ENCODE peak calls at places on chromosomes 2 and 18, in nine cellular contexts. O, G, Z, Y, J, L, V, X and W are unnamed samples.

GRCh38 chr2:9112079-9112721 is 94.4 kb upstream of the ASAP2 start:
- DNase-seq in O (no peak), G (peak; percentile 67), Z (no peak), Y (no peak), J (no peak), L (peak; percentile 18), V (peak; percentile 65), X (no peak), W (no peak)

GRCh38 chr2:10835052-10835970 is 22.7 kb upstream of the PDIA6 start:
- DNase-seq in O (peak; percentile 97), G (no peak), Z (peak; percentile 89), Y (peak; percentile 87), J (peak; percentile 98), L (peak; percentile 72), V (peak; percentile 82), X (peak; percentile 75), W (peak; percentile 85)

GRCh38 chr18:24602156-24602555 is 141.7 kb downstream of the HRH4 start:
- DNase-seq in O (no peak), G (no peak), Z (no peak), Y (no peak), J (no peak), L (no peak), V (no peak), X (no peak), W (no peak)

GRCh38 chr18:11862468-11863137 is 11.4 kb downstream of the CHMP1B start:
- DNase-seq in O (no peak), G (no peak), Z (no peak), Y (no peak), J (peak; percentile 28), L (no peak), V (no peak), X (no peak), W (no peak)

GRCh38 chr2:109139844-109140396 is 10.9 kb downstream of the SH3RF3 start:
- DNase-seq in O (no peak), G (no peak), Z (no peak), Y (no peak), J (no peak), L (no peak), V (no peak), X (no peak), W (no peak)

GRCh38 chr2:28544915-28545589 is 49.2 kb downstream of the PLB1 start:
- DNase-seq in O (no peak), G (no peak), Z (no peak), Y (no peak), J (no peak), L (no peak), V (no peak), X (peak; percentile 21), W (peak; percentile 85)

GRCh38 chr18:44497294-44497693 is 183.4 kb upstream of the SETBP1 start:
- DNase-seq in O (no peak), G (no peak), Z (no peak), Y (no peak), J (no peak), L (no peak), V (no peak), X (no peak), W (no peak)

GRCh38 chr18:9952633-9953416 is 39.0 kb downstream of the VAPA start:
- DNase-seq in O (no peak), G (no peak), Z (no peak), Y (no peak), J (no peak), L (no peak), V (no peak), X (no peak), W (no peak)

GRCh38 chr18:57469884-57470283 is 34.7 kb downstream of the ONECUT2 start:
- DNase-seq in O (no peak), G (no peak), Z (no peak), Y (no peak), J (no peak), L (no peak), V (no peak), X (no peak), W (no peak)

GRCh38 chr18:33951031-33951430 is 273.7 kb downstream of the NOL4 start:
- DNase-seq in O (no peak), G (no peak), Z (no peak), Y (no peak), J (no peak), L (no peak), V (no peak), X (no peak), W (no peak)

GRCh38 chr2:47541848-47542450 is 139.0 kb downstream of the MSH2 start:
- DNase-seq in O (no peak), G (no peak), Z (peak; percentile 20), Y (no peak), J (no peak), L (no peak), V (no peak), X (no peak), W (no peak)

GRCh38 chr2:192286093-192286701 is 91.5 kb upstream of the TMEFF2 start:
- DNase-seq in O (no peak), G (peak; percentile 28), Z (no peak), Y (no peak), J (no peak), L (peak; percentile 53), V (peak; percentile 53), X (peak; percentile 14), W (peak; percentile 54)

GRCh38 chr18:64444819-64445218 is 295.9 kb upstream of the LINC00305 start:
- DNase-seq in O (no peak), G (no peak), Z (no peak), Y (no peak), J (no peak), L (no peak), V (no peak), X (no peak), W (no peak)

GRCh38 chr2:208266641-208267335 is 733 bp downstream of the PIKFYVE start:
- DNase-seq in O (no peak), G (no peak), Z (no peak), Y (no peak), J (no peak), L (no peak), V (no peak), X (no peak), W (peak; percentile 44)

GRCh38 chr2:109174214-109174613 is 45.2 kb downstream of the SH3RF3 start:
- DNase-seq in O (no peak), G (no peak), Z (no peak), Y (no peak), J (no peak), L (no peak), V (no peak), X (no peak), W (no peak)

GRCh38 chr2:101307950-101308431 is 510 bp downstream of the RNF149 start:
- DNase-seq in O (peak; percentile 72), G (no peak), Z (no peak), Y (peak; percentile 31), J (peak; percentile 75), L (peak; percentile 41), V (peak; percentile 15), X (peak; percentile 49), W (peak; percentile 31)

GRCh38 chr2:22800422-22800821 is 584.6 kb upstream of the KLHL29 start:
- DNase-seq in O (peak; percentile 19), G (no peak), Z (no peak), Y (no peak), J (peak; percentile 45), L (no peak), V (no peak), X (no peak), W (no peak)

GRCh38 chr18:51235011-51235789 is 37.7 kb upstream of the MEX3C start:
- DNase-seq in O (peak; percentile 8), G (no peak), Z (no peak), Y (no peak), J (peak; percentile 53), L (no peak), V (peak; percentile 48), X (peak; percentile 35), W (no peak)

GRCh38 chr18:37395631-37396030 is 170.0 kb downstream of the CELF4 start:
- DNase-seq in O (no peak), G (no peak), Z (no peak), Y (no peak), J (no peak), L (no peak), V (no peak), X (no peak), W (no peak)

GRCh38 chr18:37393221-37393828 is 172.3 kb downstream of the CELF4 start:
- DNase-seq in O (peak; percentile 73), G (no peak), Z (no peak), Y (no peak), J (peak; percentile 55), L (no peak), V (no peak), X (no peak), W (no peak)

GRCh38 chr18:37393945-37394609 is 171.5 kb downstream of the CELF4 start:
- DNase-seq in O (peak; percentile 99), G (peak; percentile 63), Z (peak; percentile 80), Y (peak; percentile 32), J (peak; percentile 97), L (peak; percentile 85), V (peak; percentile 10), X (peak; percentile 26), W (peak; percentile 60)

GRCh38 chr18:37395138-37395537 is 170.5 kb downstream of the CELF4 start:
- DNase-seq in O (no peak), G (no peak), Z (no peak), Y (no peak), J (no peak), L (no peak), V (no peak), X (no peak), W (no peak)

GRCh38 chr18:37394610-37394965 is 171.0 kb downstream of the CELF4 start:
- DNase-seq in O (no peak), G (no peak), Z (no peak), Y (no peak), J (no peak), L (no peak), V (no peak), X (no peak), W (no peak)
- H3K4me3 ChIP-seq in O (peak overlapping the region; percentile 43), G (no peak overlapping the region), Z (no peak overlapping the region), Y (no peak overlapping the region), J (no peak overlapping the region), L (no peak overlapping the region), V (no peak overlapping the region), X (no peak overlapping the region), W (no peak overlapping the region)

DNA sequence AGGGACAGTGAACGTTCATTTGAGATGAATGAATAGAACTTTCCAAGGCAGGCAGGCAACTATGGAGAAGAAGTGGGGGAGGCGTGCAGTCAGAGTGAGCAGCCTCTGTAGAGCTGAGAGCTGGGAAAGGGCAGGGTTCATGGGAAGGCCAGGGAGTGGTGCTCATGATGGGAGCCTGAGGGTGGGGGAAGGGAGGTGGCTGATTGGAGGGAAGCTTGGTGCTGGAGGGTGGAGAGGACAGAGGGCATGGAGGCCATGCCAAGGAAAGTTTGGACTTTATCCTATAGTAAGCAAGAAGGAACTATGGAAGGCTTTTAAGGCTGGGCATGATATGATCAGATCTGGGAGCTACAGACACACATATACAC is 47.6 kb upstream of the LGALSL start:
- DNase-seq in O (no peak), G (no peak), Z (no peak), Y (no peak), J (no peak), L (no peak), V (peak; percentile 29), X (no peak), W (no peak)
- H3K4me3 ChIP-seq in O (no peak overlapping the region), G (no peak overlapping the region), Z (no peak overlapping the region), Y (no peak overlapping the region), J (no peak overlapping the region), L (no peak overlapping the region), V (no peak overlapping the region), X (no peak overlapping the region), W (no peak overlapping the region)

GRCh38 chr2:171522057-171522803 is at the start of gene CYBRD1:
- DNase-seq in O (peak; percentile 77), G (peak; percentile 59), Z (peak; percentile 94), Y (peak; percentile 40), J (peak; percentile 88), L (peak; percentile 43), V (peak; percentile 78), X (peak; percentile 85), W (no peak)
- H3K4me3 ChIP-seq in O (peak within 1 kb of the TSS; percentile 76), G (peak within 1 kb of the TSS; percentile 82), Z (peak within 1 kb of the TSS; percentile 71), Y (peak within 1 kb of the TSS; percentile 28), J (peak within 1 kb of the TSS; percentile 83), L (peak within 1 kb of the TSS; percentile 50), V (peak within 1 kb of the TSS; percentile 79), X (peak within 1 kb of the TSS; percentile 99), W (peak within 1 kb of the TSS; percentile 71)

GRCh38 chr2:169571571-169571970 is 2.1 kb downstream of the FASTKD1 start:
- DNase-seq in O (no peak), G (no peak), Z (no peak), Y (no peak), J (no peak), L (no peak), V (no peak), X (no peak), W (peak; percentile 19)
- H3K4me3 ChIP-seq in O (no peak overlapping the region), G (no peak overlapping the region), Z (no peak overlapping the region), Y (no peak overlapping the region), J (peak overlapping the region; percentile 95), L (peak overlapping the region; percentile 49), V (no peak overlapping the region), X (no peak overlapping the region), W (peak overlapping the region; percentile 76)